ENCODE peak calls at places on chromosome 17, in eight cellular contexts. One of them, this sample, is unnamed.

GRCh38 chr17:72853438-72854415 is 238.8 kb downstream of the SLC39A11 start:
- DNase-seq in prostate gland: no peak
- DNase-seq in breast epithelium: no peak
- DNase-seq in sigmoid colon: no peak
- DNase-seq in HCT116: no peak
- DNase-seq in suprapubic skin: no peak
- DNase-seq in stomach: no peak
- DNase-seq in endothelial cell of umbilical vein: no peak
- DNase-seq in this sample: no peak

GRCh38 chr17:78716814-78717393 is 65.2 kb downstream of the CYTH1 start:
- DNase-seq in prostate gland: peak
- DNase-seq in breast epithelium: peak
- DNase-seq in sigmoid colon: peak
- DNase-seq in HCT116: no peak
- DNase-seq in suprapubic skin: peak
- DNase-seq in stomach: peak
- DNase-seq in endothelial cell of umbilical vein: peak
- DNase-seq in this sample: peak

GRCh38 chr17:1735834-1736347 is 6.8 kb upstream of the SERPINF2 start:
- DNase-seq in prostate gland: no peak
- DNase-seq in breast epithelium: no peak
- DNase-seq in sigmoid colon: no peak
- DNase-seq in HCT116: no peak
- DNase-seq in suprapubic skin: no peak
- DNase-seq in stomach: no peak
- DNase-seq in endothelial cell of umbilical vein: no peak
- DNase-seq in this sample: no peak

GRCh38 chr17:21539146-21539545 is 153.2 kb upstream of the KCNJ18 start:
- DNase-seq in prostate gland: no peak
- DNase-seq in breast epithelium: no peak
- DNase-seq in sigmoid colon: no peak
- DNase-seq in HCT116: no peak
- DNase-seq in suprapubic skin: no peak
- DNase-seq in stomach: no peak
- DNase-seq in endothelial cell of umbilical vein: no peak
- DNase-seq in this sample: no peak

GRCh38 chr17:79695293-79696158 is 35.2 kb upstream of the ENPP7 start:
- DNase-seq in prostate gland: peak
- DNase-seq in breast epithelium: peak
- DNase-seq in sigmoid colon: no peak
- DNase-seq in HCT116: no peak
- DNase-seq in suprapubic skin: no peak
- DNase-seq in stomach: no peak
- DNase-seq in endothelial cell of umbilical vein: peak
- DNase-seq in this sample: no peak

GRCh38 chr17:73352261-73352660 is 40.5 kb upstream of the CDC42EP4 start:
- DNase-seq in prostate gland: no peak
- DNase-seq in breast epithelium: no peak
- DNase-seq in sigmoid colon: no peak
- DNase-seq in HCT116: no peak
- DNase-seq in suprapubic skin: no peak
- DNase-seq in stomach: no peak
- DNase-seq in endothelial cell of umbilical vein: no peak
- DNase-seq in this sample: no peak

GRCh38 chr17:44527954-44528353 is 24.7 kb upstream of the GPATCH8 start:
- DNase-seq in prostate gland: no peak
- DNase-seq in breast epithelium: no peak
- DNase-seq in sigmoid colon: no peak
- DNase-seq in HCT116: no peak
- DNase-seq in suprapubic skin: no peak
- DNase-seq in stomach: no peak
- DNase-seq in endothelial cell of umbilical vein: no peak
- DNase-seq in this sample: no peak

GRCh38 chr17:48439875-48440505 is 10.0 kb upstream of the SKAP1 start:
- DNase-seq in prostate gland: no peak
- DNase-seq in breast epithelium: no peak
- DNase-seq in sigmoid colon: no peak
- DNase-seq in HCT116: no peak
- DNase-seq in suprapubic skin: no peak
- DNase-seq in stomach: peak
- DNase-seq in endothelial cell of umbilical vein: no peak
- DNase-seq in this sample: no peak

GRCh38 chr17:1438593-1439083 is 17.4 kb downstream of the CRK start:
- DNase-seq in prostate gland: no peak
- DNase-seq in breast epithelium: no peak
- DNase-seq in sigmoid colon: no peak
- DNase-seq in HCT116: no peak
- DNase-seq in suprapubic skin: no peak
- DNase-seq in stomach: no peak
- DNase-seq in endothelial cell of umbilical vein: no peak
- DNase-seq in this sample: no peak

GRCh38 chr17:50919321-50920040 is 53.3 kb upstream of the TOB1 start:
- DNase-seq in prostate gland: peak
- DNase-seq in breast epithelium: peak
- DNase-seq in sigmoid colon: peak
- DNase-seq in HCT116: no peak
- DNase-seq in suprapubic skin: peak
- DNase-seq in stomach: peak
- DNase-seq in endothelial cell of umbilical vein: peak
- DNase-seq in this sample: peak

GRCh38 chr17:79792371-79792871 is 4.5 kb downstream of the CBX8 start:
- DNase-seq in prostate gland: no peak
- DNase-seq in breast epithelium: no peak
- DNase-seq in sigmoid colon: no peak
- DNase-seq in HCT116: no peak
- DNase-seq in suprapubic skin: no peak
- DNase-seq in stomach: no peak
- DNase-seq in endothelial cell of umbilical vein: no peak
- DNase-seq in this sample: peak

GRCh38 chr17:35313875-35314409 is 59.5 kb downstream of the SLFN11 start:
- DNase-seq in prostate gland: no peak
- DNase-seq in breast epithelium: peak
- DNase-seq in sigmoid colon: no peak
- DNase-seq in HCT116: no peak
- DNase-seq in suprapubic skin: no peak
- DNase-seq in stomach: no peak
- DNase-seq in endothelial cell of umbilical vein: no peak
- DNase-seq in this sample: peak

GRCh38 chr17:35312346-35312745 is 61.1 kb downstream of the SLFN11 start:
- DNase-seq in prostate gland: no peak
- DNase-seq in breast epithelium: no peak
- DNase-seq in sigmoid colon: no peak
- DNase-seq in HCT116: no peak
- DNase-seq in suprapubic skin: no peak
- DNase-seq in stomach: no peak
- DNase-seq in endothelial cell of umbilical vein: no peak
- DNase-seq in this sample: no peak

GRCh38 chr17:35315283-35315682 is 58.1 kb downstream of the SLFN11 start:
- DNase-seq in prostate gland: peak
- DNase-seq in breast epithelium: no peak
- DNase-seq in sigmoid colon: no peak
- DNase-seq in HCT116: no peak
- DNase-seq in suprapubic skin: no peak
- DNase-seq in stomach: no peak
- DNase-seq in endothelial cell of umbilical vein: peak
- DNase-seq in this sample: no peak

GRCh38 chr17:35314415-35315216 is 58.8 kb downstream of the SLFN11 start:
- DNase-seq in prostate gland: no peak
- DNase-seq in breast epithelium: no peak
- DNase-seq in sigmoid colon: no peak
- DNase-seq in HCT116: no peak
- DNase-seq in suprapubic skin: no peak
- DNase-seq in stomach: no peak
- DNase-seq in endothelial cell of umbilical vein: no peak
- DNase-seq in this sample: peak

GRCh38 chr17:35312790-35313711 is 60.4 kb downstream of the SLFN11 start:
- DNase-seq in prostate gland: peak
- DNase-seq in breast epithelium: peak
- DNase-seq in sigmoid colon: peak
- DNase-seq in HCT116: peak
- DNase-seq in suprapubic skin: no peak
- DNase-seq in stomach: peak
- DNase-seq in endothelial cell of umbilical vein: peak
- DNase-seq in this sample: peak
- TF ChIP-seq POLR2AphosphoS5 in prostate gland: peak
- TF ChIP-seq POLR2AphosphoS5 in breast epithelium: no peak
- TF ChIP-seq POLR2AphosphoS5 in sigmoid colon: no peak
- TF ChIP-seq POLR2AphosphoS5 in HCT116: no peak
- TF ChIP-seq POLR2AphosphoS5 in suprapubic skin: no peak
- TF ChIP-seq POLR2AphosphoS5 in stomach: no peak
- TF ChIP-seq POLR2AphosphoS5 in endothelial cell of umbilical vein: no peak
- TF ChIP-seq POLR2AphosphoS5 in this sample: no peak

DNA sequence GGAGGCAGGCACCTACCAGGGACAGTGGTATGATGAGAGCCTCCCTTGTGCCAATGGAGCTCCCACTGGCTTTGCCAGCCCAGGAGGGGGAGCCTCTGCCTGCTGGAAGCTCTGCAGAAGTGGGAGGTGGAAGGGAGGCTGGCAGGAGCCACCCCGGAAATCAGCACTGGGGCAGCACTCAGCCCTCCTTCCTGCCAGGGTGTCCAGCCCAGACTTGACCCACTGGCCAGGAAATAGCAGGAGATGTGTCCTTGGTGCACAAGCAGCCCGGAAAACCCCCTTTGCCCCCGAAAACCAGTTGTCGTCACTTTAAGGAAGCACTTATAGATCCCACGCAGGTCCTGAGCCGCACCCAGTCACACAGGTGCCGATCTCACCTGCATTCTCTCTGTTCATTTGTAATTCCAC is 49.3 kb upstream of the CACNG4 start:
- DNase-seq in prostate gland: peak
- DNase-seq in breast epithelium: peak
- DNase-seq in sigmoid colon: no peak
- DNase-seq in HCT116: peak
- DNase-seq in suprapubic skin: no peak
- DNase-seq in stomach: peak
- DNase-seq in endothelial cell of umbilical vein: no peak
- DNase-seq in this sample: peak
- TF ChIP-seq CTCF in prostate gland: peak
- TF ChIP-seq CTCF in breast epithelium: no peak
- TF ChIP-seq CTCF in sigmoid colon: peak
- TF ChIP-seq CTCF in HCT116: peak
- TF ChIP-seq CTCF in suprapubic skin: no peak
- TF ChIP-seq CTCF in stomach: peak
- TF ChIP-seq CTCF in endothelial cell of umbilical vein: no peak
- TF ChIP-seq CTCF in this sample: peak

GRCh38 chr17:57986841-57987581 is 1.0 kb downstream of the VEZF1 start:
- DNase-seq in prostate gland: peak
- DNase-seq in breast epithelium: peak
- DNase-seq in sigmoid colon: peak
- DNase-seq in HCT116: no peak
- DNase-seq in suprapubic skin: no peak
- DNase-seq in stomach: peak
- DNase-seq in endothelial cell of umbilical vein: peak
- DNase-seq in this sample: peak
- TF ChIP-seq POLR2AphosphoS5 in prostate gland: no peak
- TF ChIP-seq POLR2AphosphoS5 in breast epithelium: no peak
- TF ChIP-seq POLR2AphosphoS5 in sigmoid colon: peak
- TF ChIP-seq POLR2AphosphoS5 in HCT116: no peak
- TF ChIP-seq POLR2AphosphoS5 in suprapubic skin: no peak
- TF ChIP-seq POLR2AphosphoS5 in stomach: peak
- TF ChIP-seq POLR2AphosphoS5 in endothelial cell of umbilical vein: peak
- TF ChIP-seq POLR2AphosphoS5 in this sample: no peak

DNA sequence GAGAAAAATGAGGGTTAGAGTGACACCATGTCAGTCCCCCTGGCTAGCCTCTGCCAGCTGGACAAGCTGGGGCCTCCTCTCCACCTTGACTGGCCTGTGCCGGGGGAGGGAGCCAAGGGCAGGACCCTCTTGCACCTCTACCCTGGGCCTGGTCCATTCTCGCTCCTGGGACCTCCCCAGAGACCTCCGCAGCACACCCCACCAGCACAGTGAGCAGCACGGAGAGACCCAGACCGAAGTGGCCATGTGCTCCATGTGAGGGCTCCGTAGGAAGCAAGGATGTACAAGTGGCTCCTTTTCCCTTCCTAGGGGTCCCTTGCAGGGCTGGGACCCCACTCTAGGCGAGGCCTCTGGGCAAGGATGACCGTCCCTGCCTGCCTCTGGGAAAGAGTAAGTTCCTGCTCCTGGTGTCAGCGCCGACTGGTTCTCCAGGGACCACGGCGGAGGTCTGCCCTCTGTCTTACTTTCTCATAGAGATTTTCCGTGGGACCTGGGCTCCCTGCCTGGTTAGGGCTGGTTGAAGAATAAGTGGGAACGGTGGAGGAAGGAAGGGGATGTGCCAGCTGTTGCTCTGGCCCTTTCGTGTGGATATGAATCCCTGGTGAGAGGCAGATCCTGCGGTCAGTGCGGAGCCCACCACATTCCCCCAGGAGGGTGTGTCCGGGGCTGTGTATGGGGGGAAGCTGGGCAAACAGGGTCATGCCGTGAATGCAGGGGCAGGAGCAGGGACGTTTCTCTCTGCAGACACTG is 124.2 kb downstream of the METRNL start:
- DNase-seq in prostate gland: peak
- DNase-seq in breast epithelium: peak
- DNase-seq in sigmoid colon: peak
- DNase-seq in HCT116: no peak
- DNase-seq in suprapubic skin: peak
- DNase-seq in stomach: peak
- DNase-seq in endothelial cell of umbilical vein: peak
- DNase-seq in this sample: no peak
- TF ChIP-seq CTCF in prostate gland: no peak
- TF ChIP-seq CTCF in breast epithelium: no peak
- TF ChIP-seq CTCF in sigmoid colon: no peak
- TF ChIP-seq CTCF in HCT116: no peak
- TF ChIP-seq CTCF in suprapubic skin: no peak
- TF ChIP-seq CTCF in stomach: no peak
- TF ChIP-seq CTCF in endothelial cell of umbilical vein: no peak
- TF ChIP-seq CTCF in this sample: no peak

DNA sequence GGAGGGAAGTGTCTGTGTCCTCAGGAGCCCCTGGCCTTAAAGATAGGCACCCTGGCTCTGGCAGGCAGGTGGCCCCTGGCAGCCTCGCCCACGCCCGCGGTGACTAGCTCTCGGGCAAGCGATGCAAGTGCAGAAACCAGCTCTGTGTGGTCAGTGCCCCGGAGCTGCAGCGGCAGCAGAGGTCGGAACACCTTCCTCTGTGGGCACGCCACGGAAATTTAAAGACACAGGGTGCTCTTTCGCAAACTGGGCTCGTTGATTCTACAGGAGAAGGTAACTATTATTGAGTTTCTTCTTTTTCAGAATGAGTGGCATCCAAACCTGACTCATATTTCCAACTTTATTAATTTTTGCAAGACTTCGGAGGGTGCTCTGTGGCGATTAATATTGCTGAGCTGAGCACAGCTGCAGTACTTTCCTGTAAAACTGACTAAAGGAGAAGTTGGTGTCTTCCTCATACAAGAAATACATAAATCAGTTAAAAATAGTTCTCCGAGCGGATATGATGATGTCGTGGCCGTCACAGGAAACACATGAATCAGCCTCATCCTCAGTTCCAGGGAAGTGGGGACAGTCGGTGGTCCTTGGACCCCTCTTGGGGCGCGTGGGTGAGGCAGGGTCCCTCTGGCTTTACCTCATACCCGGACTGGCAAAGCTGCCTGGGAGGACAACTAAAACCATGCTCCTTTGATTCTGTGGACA is 120.2 kb downstream of the METRNL start:
- DNase-seq in prostate gland: no peak
- DNase-seq in breast epithelium: peak
- DNase-seq in sigmoid colon: peak
- DNase-seq in HCT116: no peak
- DNase-seq in suprapubic skin: peak
- DNase-seq in stomach: peak
- DNase-seq in endothelial cell of umbilical vein: no peak
- DNase-seq in this sample: no peak
- TF ChIP-seq POLR2AphosphoS5 in prostate gland: peak
- TF ChIP-seq POLR2AphosphoS5 in breast epithelium: no peak
- TF ChIP-seq POLR2AphosphoS5 in sigmoid colon: peak
- TF ChIP-seq POLR2AphosphoS5 in HCT116: no peak
- TF ChIP-seq POLR2AphosphoS5 in suprapubic skin: no peak
- TF ChIP-seq POLR2AphosphoS5 in stomach: no peak
- TF ChIP-seq POLR2AphosphoS5 in endothelial cell of umbilical vein: no peak
- TF ChIP-seq POLR2AphosphoS5 in this sample: no peak

GRCh38 chr17:76968707-76969597 is 100.7 kb downstream of the MGAT5B start:
- DNase-seq in prostate gland: no peak
- DNase-seq in breast epithelium: no peak
- DNase-seq in sigmoid colon: no peak
- DNase-seq in HCT116: no peak
- DNase-seq in suprapubic skin: no peak
- DNase-seq in stomach: peak
- DNase-seq in endothelial cell of umbilical vein: no peak
- DNase-seq in this sample: peak
- TF ChIP-seq CTCF in prostate gland: no peak
- TF ChIP-seq CTCF in breast epithelium: no peak
- TF ChIP-seq CTCF in sigmoid colon: no peak
- TF ChIP-seq CTCF in HCT116: no peak
- TF ChIP-seq CTCF in suprapubic skin: no peak
- TF ChIP-seq CTCF in stomach: no peak
- TF ChIP-seq CTCF in endothelial cell of umbilical vein: no peak
- TF ChIP-seq CTCF in this sample: no peak

This sample was measured in GM23338.